ENCODE peak calls at places on chromosomes 3 and 15, in six cellular contexts. I is mesenchymal stem cell, J is mesendoderm, Q is IMR-90, C is H1, E is H9. X is an unnamed sample.

GRCh38 chr15:83282859-83283812 is 1.3 kb downstream of the BNC1 start:
- DNase-seq in J (peak), Q (no peak), C (peak), E (peak), I (peak), X (no peak)

GRCh38 chr3:178474526-178474925 is 61.7 kb upstream of the KCNMB2 start:
- DNase-seq in J (no peak), I (peak), C (no peak), E (no peak), Q (no peak), X (no peak)

GRCh38 chr3:46995901-46996562 is 16.6 kb downstream of the NBEAL2 start:
- DNase-seq in Q (no peak), C (no peak), I (no peak), J (no peak), E (no peak), X (no peak)

GRCh38 chr15:85706779-85707518 is 87.8 kb downstream of the KLHL25 start:
- DNase-seq in I (peak), J (peak), C (no peak), E (no peak), Q (peak), X (no peak)

GRCh38 chr15:31080618-31081017 is 20.9 kb downstream of the TRPM1 start:
- DNase-seq in C (peak), E (peak), J (peak), Q (no peak), I (peak), X (peak)

GRCh38 chr3:190701096-190701532 is 161.4 kb downstream of the GMNC start:
- DNase-seq in I (peak), E (peak), J (peak), Q (peak), C (no peak), X (peak)

GRCh38 chr3:160278210-160278609 is 53.0 kb downstream of the C3orf80 start:
- DNase-seq in J (peak), I (no peak), E (no peak), C (no peak), Q (no peak), X (no peak)

GRCh38 chr3:197420115-197420514 is 121.7 kb upstream of the DLG1 start:
- DNase-seq in I (peak), E (no peak), J (no peak), Q (no peak), C (no peak), X (no peak)

GRCh38 chr15:32983679-32984078 is 210.8 kb downstream of the FMN1 start:
- DNase-seq in J (no peak), C (no peak), I (no peak), E (no peak), Q (no peak), X (no peak)

GRCh38 chr15:68818088-68818670 is 2.5 kb downstream of the ANP32A start:
- DNase-seq in I (peak), J (peak), E (peak), Q (peak), C (peak), X (peak)

GRCh38 chr3:112003321-112004080 is 4.8 kb downstream of the TAGLN3 start:
- DNase-seq in E (no peak), C (no peak), J (no peak), Q (no peak), I (no peak), X (no peak)

GRCh38 chr15:68614621-68615035 is 35.8 kb downstream of the CORO2B start:
- DNase-seq in C (peak), E (peak), I (peak), Q (no peak), J (peak), X (peak)

GRCh38 chr3:36380171-36381031 is at the start of gene STAC:
- DNase-seq in Q (no peak), J (peak), E (peak), C (peak), I (no peak), X (peak)

GRCh38 chr3:53850895-53851294 is 4.5 kb downstream of the IL17RB start:
- DNase-seq in E (no peak), J (no peak), I (peak), Q (peak), C (no peak), X (no peak)

GRCh38 chr3:9247361-9248231 is 1.9 kb downstream of the SRGAP3 start:
- DNase-seq in J (no peak), C (no peak), E (peak), I (no peak), Q (no peak), X (no peak)

GRCh38 chr15:33473005-33473404 is 162.2 kb downstream of the RYR3 start:
- DNase-seq in I (no peak), E (no peak), C (no peak), J (no peak), Q (no peak), X (no peak)

GRCh38 chr3:66253790-66254620 is 33.2 kb downstream of the SLC25A26 start:
- DNase-seq in I (peak), C (no peak), Q (peak), J (peak), E (no peak), X (peak)

GRCh38 chr3:157282261-157283191 is 122.6 kb upstream of the CCNL1 start:
- DNase-seq in E (no peak), C (no peak), J (no peak), Q (peak), I (peak), X (no peak)

GRCh38 chr15:69489101-69489571 is 36.5 kb downstream of the RPLP1 start:
- DNase-seq in J (no peak), E (no peak), I (no peak), C (no peak), Q (no peak), X (no peak)

GRCh38 chr3:126180477-126181397 is at the start of gene ALDH1L1:
- DNase-seq in Q (peak), E (peak), C (peak), J (peak), I (peak), X (peak)

GRCh38 chr3:181403876-181404660 is 307.7 kb upstream of the SOX2 start:
- DNase-seq in C (no peak), I (no peak), Q (no peak), E (no peak), J (no peak), X (no peak)

GRCh38 chr3:59250600-59250999 is 200.8 kb upstream of the CFAP20DC start:
- DNase-seq in I (no peak), Q (no peak), E (no peak), J (no peak), C (no peak), X (no peak)

GRCh38 chr3:11629716-11630115 is 14.0 kb downstream of the VGLL4 start:
- DNase-seq in E (no peak), C (no peak), I (peak), J (no peak), Q (peak), X (no peak)

GRCh38 chr15:50145451-50145872 is 26.4 kb upstream of the ATP8B4 start:
- DNase-seq in C (no peak), Q (peak), I (peak), E (no peak), J (peak), X (peak)

GRCh38 chr15:65416845-65417416 is 5.8 kb downstream of the IGDCC4 start:
- DNase-seq in E (peak), I (peak), C (peak), Q (peak), J (peak), X (peak)

GRCh38 chr3:48222616-48223513 is at the start of gene CAMP:
- DNase-seq in J (no peak), C (no peak), Q (peak), E (no peak), I (peak), X (no peak)

GRCh38 chr15:101326462-101327146 is 31.6 kb upstream of the SNRPA1 start:
- DNase-seq in I (no peak), C (no peak), J (no peak), Q (no peak), E (no peak), X (no peak)

GRCh38 chr3:68072062-68072461 is 417.6 kb upstream of the SUCLG2 start:
- DNase-seq in E (no peak), I (no peak), J (no peak), Q (no peak), C (no peak), X (no peak)

DNA sequence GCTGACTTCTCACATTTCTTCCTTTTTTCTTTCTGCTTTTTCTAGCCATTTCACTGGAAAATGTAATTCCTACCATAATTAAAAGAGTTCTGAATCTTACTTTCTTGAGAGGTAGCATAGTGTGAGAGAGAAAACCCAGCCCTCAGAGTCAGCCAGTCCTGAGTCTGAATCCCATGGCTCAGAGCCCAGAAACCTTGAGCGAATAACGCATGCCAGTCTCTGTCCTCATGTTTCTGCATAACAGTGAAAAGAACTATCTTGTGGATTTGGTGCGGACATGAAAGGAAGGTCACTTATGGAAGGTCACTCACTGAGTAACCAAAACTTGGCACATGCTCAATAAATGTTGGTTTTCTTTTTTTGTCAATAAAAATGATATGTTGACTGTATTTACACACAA is 29.3 kb upstream of the SLCO3A1 start:
- DNase-seq in E (no peak), C (no peak), J (no peak), I (no peak), Q (no peak), X (no peak)
- H2BK15ac ChIP-seq in E (no peak), C (no peak), J (no peak), I (no peak), Q (no peak), X (no peak)

GRCh38 chr3:88618121-88618645 is 468.4 kb downstream of the C3orf38 start:
- DNase-seq in Q (no peak), J (no peak), I (peak), E (no peak), C (no peak), X (no peak)

DNA sequence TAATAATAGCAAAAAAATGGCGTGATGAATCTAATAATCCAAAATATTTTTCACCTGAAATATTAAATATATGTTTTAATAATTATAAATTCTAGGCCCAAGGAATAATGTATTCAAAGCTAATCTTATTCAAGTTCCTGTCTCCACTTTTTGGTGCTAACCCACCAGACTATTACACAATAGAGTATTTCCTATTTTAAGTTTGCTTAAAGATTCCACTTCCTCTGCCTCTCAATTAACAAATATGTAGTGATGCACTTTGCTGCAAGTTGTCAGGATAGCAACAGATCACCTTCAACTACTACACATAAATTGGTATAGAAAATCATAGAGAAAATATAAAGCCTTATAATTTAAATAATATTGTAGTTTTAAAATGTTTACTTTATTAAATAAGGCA is 467.5 kb downstream of the C3orf38 start:
- DNase-seq in C (no peak), I (no peak), E (no peak), J (no peak), Q (no peak), X (no peak)
- H2BK5ac ChIP-seq in C (no peak), I (no peak), E (no peak), J (no peak), Q (no peak), X (no peak)

GRCh38 chr3:43294975-43295374 is 8.6 kb downstream of the SNRK start:
- DNase-seq in C (no peak), J (no peak), Q (no peak), I (no peak), E (no peak), X (no peak)
- H3K4ac ChIP-seq in C (no peak), J (no peak), Q (no peak), I (no peak), E (no peak), X (no peak)

GRCh38 chr15:70665599-70665998 is 97.8 kb downstream of the UACA start:
- DNase-seq in C (no peak), Q (no peak), E (no peak), J (no peak), I (no peak), X (no peak)

GRCh38 chr15:70664494-70664893 is 98.9 kb downstream of the UACA start:
- DNase-seq in C (no peak), J (no peak), E (no peak), I (no peak), Q (no peak), X (no peak)

GRCh38 chr15:70659662-70660061 is 103.7 kb downstream of the UACA start:
- DNase-seq in C (no peak), E (no peak), Q (no peak), J (no peak), I (no peak), X (no peak)
- H2BK15ac ChIP-seq in C (no peak), E (no peak), Q (no peak), J (no peak), I (no peak), X (no peak)

GRCh38 chr15:74838746-74839525 is 4.0 kb downstream of the ULK3 start:
- DNase-seq in I (no peak), Q (no peak), J (no peak), E (no peak), C (no peak), X (no peak)
- H2BK5ac ChIP-seq in I (no peak), Q (no peak), J (no peak), E (no peak), C (no peak), X (peak)

X was measured in neuronal stem cell.